ENCODE peak calls at places on chromosomes 4 and X, in six cellular contexts. X is HepG2, M is K562, R is HCT116, A is upper lobe of left lung, S is GM12878. P is an unnamed sample.

GRCh38 chr4:74054483-74055032 is 16.1 kb upstream of the CXCL3 start:
- ATAC-seq in X (no peak), M (peak), R (no peak), A (no peak), S (no peak), P (no peak)

GRCh38 chr4:119597377-119597776 is 31.2 kb downstream of the PDE5A start:
- ATAC-seq in X (no peak), M (no peak), R (no peak), A (no peak), S (no peak), P (no peak)

GRCh38 chrX:118088084-118088483 is 28.5 kb downstream of the KLHL13 start:
- ATAC-seq in X (no peak), M (no peak), R (no peak), A (no peak), S (no peak), P (no peak)

GRCh38 chr4:127810551-127810950 is 28.4 kb downstream of the HSPA4L start:
- ATAC-seq in X (peak), M (peak), R (no peak), A (no peak), S (peak), P (no peak)

GRCh38 chr4:169064281-169064680 is 54.2 kb upstream of the CBR4 start:
- ATAC-seq in X (no peak), M (no peak), R (no peak), A (no peak), S (no peak), P (no peak)

GRCh38 chrX:19839770-19840254 is 47.6 kb downstream of the SH3KBP1 start:
- ATAC-seq in X (no peak), M (no peak), R (peak), A (no peak), S (peak), P (no peak)

GRCh38 chrX:96906741-96907140 is 23.0 kb downstream of the RPA4 start:
- ATAC-seq in X (no peak), M (no peak), R (no peak), A (no peak), S (no peak), P (no peak)

GRCh38 chr4:76600447-76600846 is 165.4 kb downstream of the SHROOM3 start:
- ATAC-seq in X (no peak), M (no peak), R (no peak), A (no peak), S (no peak), P (no peak)

GRCh38 chr4:104596189-104596588 is 101.5 kb upstream of the CXXC4 start:
- ATAC-seq in X (no peak), M (no peak), R (no peak), A (no peak), S (no peak), P (no peak)

GRCh38 chrX:13128104-13128503 is 83.7 kb upstream of the FAM9C start:
- ATAC-seq in X (no peak), M (no peak), R (no peak), A (no peak), S (no peak), P (peak)

GRCh38 chr4:16043820-16044554 is 39.8 kb downstream of the PROM1 start:
- ATAC-seq in X (peak), M (no peak), R (no peak), A (no peak), S (no peak), P (no peak)

GRCh38 chr4:180099962-180100361 is 2143.2 kb upstream of the TENM3 start:
- ATAC-seq in X (no peak), M (no peak), R (no peak), A (no peak), S (no peak), P (no peak)

GRCh38 chrX:40130207-40130606 is 32.4 kb upstream of the BCOR start:
- ATAC-seq in X (no peak), M (no peak), R (peak), A (no peak), S (no peak), P (no peak)

GRCh38 chr4:48022192-48022799 is 5.7 kb downstream of the NIPAL1 start:
- ATAC-seq in X (no peak), M (no peak), R (no peak), A (no peak), S (no peak), P (no peak)

GRCh38 chrX:49309401-49309981 is 6.0 kb downstream of the GAGE10 start:
- ATAC-seq in X (no peak), M (peak), R (no peak), A (no peak), S (peak), P (no peak)

GRCh38 chr4:1550122-1551070 is 133.7 kb downstream of the FAM53A start:
- ATAC-seq in X (no peak), M (peak), R (no peak), A (no peak), S (no peak), P (no peak)

GRCh38 chrX:68177542-68177941 is 255.8 kb downstream of the OPHN1 start:
- ATAC-seq in X (no peak), M (no peak), R (no peak), A (no peak), S (no peak), P (no peak)

GRCh38 chr4:825969-826330 is at the start of gene CPLX1:
- ATAC-seq in X (no peak), M (peak), R (peak), A (no peak), S (no peak), P (no peak)

GRCh38 chr4:70709551-70710080 is 12.1 kb upstream of the RUFY3 start:
- ATAC-seq in X (peak), M (no peak), R (no peak), A (no peak), S (no peak), P (no peak)

GRCh38 chr4:7924570-7924969 is 15.1 kb downstream of the AFAP1 start:
- ATAC-seq in X (no peak), M (no peak), R (no peak), A (no peak), S (no peak), P (no peak)

GRCh38 chr4:102345795-102346100 is 466 bp upstream of the SLC39A8 start:
- ATAC-seq in X (no peak), M (no peak), R (peak), A (no peak), S (no peak), P (peak)
- TF ChIP-seq POLR2A in X (no peak), M (no peak), R (no peak), A (no peak), S (no peak), P (no peak)

GRCh38 chr4:147682755-147683154 is 1.2 kb downstream of the PRMT9 start:
- ATAC-seq in X (no peak), M (no peak), R (no peak), A (no peak), S (no peak), P (no peak)
- H3K4me3 ChIP-seq in X (peak), M (peak), R (peak), A (peak), S (peak), P (peak)

GRCh38 chrX:150508461-150509367 is 59.7 kb upstream of the MTM1 start:
- ATAC-seq in X (peak), M (no peak), R (no peak), A (peak), S (no peak), P (peak)
- TF ChIP-seq POLR2AphosphoS5 in X (no peak), M (no peak), R (no peak), A (peak), S (no peak), P (peak)

DNA sequence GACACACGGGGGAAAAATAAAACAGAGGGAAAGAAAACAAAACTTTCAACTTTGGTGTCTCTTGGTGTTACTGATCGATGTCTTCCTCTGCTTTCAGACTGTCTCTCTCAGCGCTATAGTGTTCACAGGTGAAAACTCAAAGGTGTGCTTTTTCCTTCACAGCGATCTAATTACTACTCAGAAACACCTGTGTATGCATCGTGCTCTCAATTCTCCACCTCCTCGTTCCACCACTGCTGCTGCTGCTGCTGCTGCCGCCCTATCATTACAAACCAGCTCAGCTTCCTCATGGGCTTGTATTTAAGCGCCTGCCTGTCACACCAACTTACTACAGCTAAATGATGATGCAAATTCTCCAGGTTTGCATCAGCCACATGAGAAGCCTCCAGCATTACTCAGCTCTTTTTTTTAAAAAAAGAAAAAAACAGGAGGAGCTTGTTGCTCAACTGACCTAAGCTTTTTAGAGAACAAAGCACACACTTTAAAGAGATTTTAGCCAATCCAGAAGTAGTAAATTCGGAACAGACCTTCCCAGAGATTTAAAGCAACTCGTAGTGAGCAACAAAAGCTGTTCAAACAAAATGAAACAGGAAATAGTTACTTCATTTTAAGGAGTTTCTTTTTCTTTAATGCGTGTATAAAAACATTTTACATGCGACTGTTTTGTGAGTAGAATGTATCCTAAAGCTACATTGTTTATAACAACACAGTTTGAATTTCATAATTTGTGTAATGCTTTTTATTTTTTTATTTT is at the start of gene SLC7A11:
- ATAC-seq in X (peak), M (peak), R (peak), A (peak), S (peak), P (peak)
- TF ChIP-seq POLR2A in X (peak), M (peak), R (peak), A (peak), S (peak), P (no peak)

GRCh38 chrX:636971-637659 is 6.5 kb downstream of the SHOX start:
- ATAC-seq in X (no peak), M (no peak), R (no peak), A (no peak), S (no peak), P (no peak)

GRCh38 chrX:640641-641040 is 10.1 kb downstream of the SHOX start:
- ATAC-seq in X (no peak), M (no peak), R (no peak), A (peak), S (no peak), P (no peak)

GRCh38 chrX:639151-639550 is 8.6 kb downstream of the SHOX start:
- ATAC-seq in X (no peak), M (no peak), R (no peak), A (no peak), S (no peak), P (no peak)

GRCh38 chrX:637660-638481 is 7.3 kb downstream of the SHOX start:
- ATAC-seq in X (no peak), M (no peak), R (no peak), A (no peak), S (no peak), P (no peak)

DNA sequence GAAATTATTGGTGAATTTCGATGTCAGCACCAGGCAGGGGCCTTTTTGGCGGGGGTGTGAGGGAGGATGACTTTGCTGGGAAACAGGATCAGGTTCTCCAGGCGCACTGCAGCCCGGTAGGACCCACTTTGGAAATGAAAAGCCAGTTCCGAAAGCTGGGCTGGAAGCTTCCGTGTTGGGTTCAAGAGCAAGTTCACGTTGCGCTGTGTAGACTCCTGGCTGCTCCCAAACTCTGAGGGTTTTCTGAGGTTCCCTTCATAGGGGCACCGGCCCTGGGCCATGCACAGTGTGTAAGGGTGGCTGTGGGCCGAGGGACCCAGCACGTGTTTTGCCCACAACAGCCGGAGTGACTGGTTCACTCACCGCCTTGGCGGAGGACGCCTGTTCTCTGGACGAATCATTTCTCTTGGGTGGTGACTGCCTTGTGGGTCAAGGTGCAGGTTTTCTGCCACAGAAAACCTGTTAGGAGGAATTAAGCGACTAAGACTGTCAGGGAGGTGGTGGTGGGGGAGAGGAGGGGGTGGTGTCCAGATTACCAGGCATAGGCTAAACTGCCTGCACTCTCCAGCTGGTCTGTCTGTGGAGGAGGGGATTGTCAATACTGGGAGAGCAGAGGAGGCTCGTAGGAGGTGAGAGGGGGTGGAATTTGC is 8.0 kb downstream of the SHOX start:
- ATAC-seq in X (no peak), M (no peak), R (no peak), A (peak), S (no peak), P (no peak)
- H3K4me3 ChIP-seq in X (no peak), M (no peak), R (no peak), A (no peak), S (no peak), P (no peak)